ENCODE peak calls at places on chromosomes 12 and 14, in eight cellular contexts. A is endodermal cell, Z is body of pancreas, V is endothelial cell of umbilical vein, Y is A549, W is AG09319, E is adrenal gland, K is endothelial cell. X is an unnamed sample.

GRCh38 chr12:89319111-89319510 is 33.2 kb downstream of the DUSP6 start:
- DNase-seq in A (no peak), Z (peak), V (no peak), Y (no peak), W (no peak), E (peak), K (no peak), X (no peak)

GRCh38 chr12:101792046-101792931 is 38.5 kb downstream of the GNPTAB start:
- DNase-seq in A (no peak), Z (no peak), V (peak), Y (no peak), W (no peak), E (no peak), K (no peak), X (no peak)

GRCh38 chr12:54725233-54725843 is 77.2 kb upstream of the DCD start:
- DNase-seq in A (peak), Z (peak), V (peak), Y (peak), W (no peak), E (no peak), K (peak), X (no peak)

GRCh38 chr14:99655521-99655920 is 10.6 kb downstream of the HHIPL1 start:
- DNase-seq in A (no peak), Z (no peak), V (no peak), Y (no peak), W (no peak), E (no peak), K (no peak), X (no peak)

GRCh38 chr12:105330938-105331804 is 680 bp downstream of the C12orf75 start:
- DNase-seq in A (peak), Z (peak), V (no peak), Y (no peak), W (no peak), E (no peak), K (peak), X (no peak)

GRCh38 chr14:63178912-63179311 is 25.3 kb upstream of the RHOJ start:
- DNase-seq in A (no peak), Z (no peak), V (peak), Y (no peak), W (no peak), E (no peak), K (no peak), X (peak)

GRCh38 chr12:53208435-53208834 is 1.4 kb upstream of the ITGB7 start:
- DNase-seq in A (no peak), Z (no peak), V (no peak), Y (no peak), W (no peak), E (no peak), K (no peak), X (no peak)

GRCh38 chr12:118432812-118433540 is 56.6 kb downstream of the SUDS3 start:
- DNase-seq in A (no peak), Z (no peak), V (no peak), Y (no peak), W (no peak), E (no peak), K (no peak), X (no peak)

GRCh38 chr12:50066402-50066801 is 9.0 kb downstream of the ASIC1 start:
- DNase-seq in A (peak), Z (no peak), V (no peak), Y (no peak), W (peak), E (no peak), K (no peak), X (no peak)

GRCh38 chr12:105947906-105948305 is 190.8 kb downstream of the NUAK1 start:
- DNase-seq in A (no peak), Z (no peak), V (no peak), Y (no peak), W (no peak), E (no peak), K (no peak), X (no peak)

GRCh38 chr14:64539186-64539552 is 1.4 kb upstream of the HSPA2 start:
- DNase-seq in A (no peak), Z (no peak), V (peak), Y (no peak), W (no peak), E (no peak), K (no peak), X (no peak)

GRCh38 chr12:49798248-49798647 is 30.0 kb downstream of the NCKAP5L start:
- DNase-seq in A (no peak), Z (no peak), V (no peak), Y (no peak), W (no peak), E (no peak), K (no peak), X (no peak)

DNA sequence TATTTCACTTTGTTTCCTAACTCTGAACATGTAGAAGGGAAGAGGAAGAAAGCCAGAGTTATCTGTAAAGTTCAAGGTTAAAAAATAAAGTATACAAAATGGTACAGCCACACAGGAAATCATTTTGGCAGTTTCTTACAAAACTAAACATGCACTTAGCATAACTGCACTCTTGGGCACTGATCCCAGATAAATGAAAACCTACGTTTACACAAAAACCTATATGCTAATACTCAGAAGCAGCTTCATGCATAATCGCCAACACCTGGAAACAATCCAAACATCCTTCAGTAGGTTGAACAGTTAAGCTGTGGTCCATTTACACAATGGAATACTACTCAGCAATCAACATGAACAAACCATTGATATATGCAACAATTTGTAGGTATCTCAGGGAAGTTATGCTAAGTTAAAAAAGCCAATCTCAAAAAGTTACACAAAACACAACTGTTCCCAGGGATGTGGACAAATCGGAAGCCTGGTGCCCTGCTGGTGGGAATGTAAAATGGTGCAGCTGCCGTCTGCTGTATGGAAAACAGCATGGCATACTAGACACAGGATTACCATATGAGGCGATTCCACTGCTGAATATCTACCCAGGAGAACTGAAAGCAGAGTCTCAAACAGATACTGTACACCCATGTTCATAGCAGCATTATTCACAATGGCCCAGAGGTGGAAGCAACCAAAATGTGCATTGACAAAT is 37.6 kb downstream of the PSMC1 start:
- DNase-seq in A (no peak), Z (no peak), V (no peak), Y (no peak), W (no peak), E (no peak), K (no peak), X (no peak)
- TF ChIP-seq CTCF in A (no peak), Z (no peak), V (no peak), Y (no peak), W (no peak), E (no peak), K (no peak), X (no peak)

GRCh38 chr14:36659010-36659821 is 2.4 kb upstream of the PAX9 start:
- DNase-seq in A (peak), Z (no peak), V (no peak), Y (no peak), W (no peak), E (no peak), K (no peak), X (no peak)

GRCh38 chr14:36662258-36662542 is 540 bp downstream of the PAX9 start:
- DNase-seq in A (no peak), Z (no peak), V (no peak), Y (no peak), W (no peak), E (no peak), K (no peak), X (no peak)

GRCh38 chr14:36661506-36662257 is at the start of gene PAX9:
- DNase-seq in A (peak), Z (peak), V (peak), Y (peak), W (peak), E (peak), K (peak), X (peak)

GRCh38 chr14:36659822-36660735 is 1.6 kb upstream of the PAX9 start:
- DNase-seq in A (peak), Z (no peak), V (no peak), Y (no peak), W (no peak), E (no peak), K (no peak), X (no peak)

GRCh38 chr14:36660736-36661505 is 739 bp upstream of the PAX9 start:
- DNase-seq in A (no peak), Z (peak), V (no peak), Y (no peak), W (no peak), E (no peak), K (no peak), X (no peak)
- TF ChIP-seq CTCF in A (no peak), Z (no peak), V (no peak), Y (no peak), W (no peak), E (no peak), K (no peak), X (no peak)

GRCh38 chr12:62848418-62848817 is 86.5 kb downstream of the PPM1H start:
- DNase-seq in A (no peak), Z (no peak), V (no peak), Y (peak), W (no peak), E (no peak), K (no peak), X (peak)
- TF ChIP-seq CTCF in A (no peak), Z (no peak), V (no peak), Y (no peak), W (no peak), E (no peak), K (no peak), X (no peak)

GRCh38 chr12:51721281-51721940 is 127.1 kb downstream of the FIGNL2 start:
- DNase-seq in A (peak), Z (no peak), V (no peak), Y (no peak), W (no peak), E (no peak), K (peak), X (no peak)

GRCh38 chr12:51717325-51717925 is 126.4 kb downstream of the SCN8A start:
- DNase-seq in A (no peak), Z (no peak), V (no peak), Y (no peak), W (no peak), E (no peak), K (no peak), X (no peak)

GRCh38 chr12:51726931-51727330 is 121.6 kb downstream of the FIGNL2 start:
- DNase-seq in A (no peak), Z (no peak), V (peak), Y (no peak), W (no peak), E (no peak), K (no peak), X (no peak)

GRCh38 chr12:51722387-51722786 is 126.1 kb downstream of the FIGNL2 start:
- DNase-seq in A (no peak), Z (no peak), V (no peak), Y (no peak), W (no peak), E (no peak), K (no peak), X (no peak)
- TF ChIP-seq CTCF in A (no peak), Z (no peak), V (no peak), Y (no peak), W (no peak), E (no peak), K (no peak), X (no peak)

DNA sequence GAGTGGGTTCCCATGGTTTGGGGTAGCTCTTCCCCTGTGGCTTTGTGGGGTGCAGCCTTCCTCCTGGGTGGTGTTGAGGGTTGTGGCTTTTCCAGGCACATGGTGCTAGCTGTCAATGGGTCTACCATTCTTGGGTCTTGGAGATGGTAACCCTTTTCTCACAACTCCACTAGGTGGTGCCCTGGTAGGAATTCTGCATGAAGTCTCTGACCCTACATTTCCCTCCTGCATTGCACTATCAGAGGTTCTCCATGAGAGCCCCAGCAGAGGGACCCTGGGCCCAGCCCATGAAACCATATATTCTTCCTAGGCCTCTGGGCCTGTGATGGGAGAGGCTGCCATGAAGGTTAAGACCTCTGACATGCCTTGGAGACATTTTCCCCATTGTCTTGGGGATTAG is 1093.3 kb downstream of the SLC16A7 start:
- DNase-seq in A (peak), Z (no peak), V (no peak), Y (no peak), W (no peak), E (no peak), K (no peak), X (no peak)
- TF ChIP-seq CTCF in A (peak), Z (no peak), V (no peak), Y (no peak), W (no peak), E (no peak), K (peak), X (no peak)

X was measured in astrocyte of the cerebellum.